ENCODE peak calls at places on chromosomes 6 and 20, in nine cellular contexts. H is CD4-positive, CD25-positive, alpha-beta regulatory T cell; O is stomach; N is left lung; C is GM23338; F is lower lobe of right lung; J is naive thymus-derived CD4-positive, alpha-beta T cell; P is dorsolateral prefrontal cortex; Q is spleen. Y is an unnamed sample.

GRCh38 chr6:154593122-154593521 is 82.6 kb upstream of the CNKSR3 start:
- DNase-seq in Q (no peak), F (no peak), P (no peak), C (peak; percentile 24), N (no peak), H (no peak), O (no peak), J (no peak), Y (peak; percentile 72)

GRCh38 chr20:48971956-48972355 is 50.4 kb downstream of the ARFGEF2 start:
- DNase-seq in Q (no peak), H (no peak), J (no peak), P (no peak), O (no peak), F (no peak), N (no peak), C (no peak), Y (no peak)

GRCh38 chr6:14925627-14926026 is 320.2 kb upstream of the JARID2 start:
- DNase-seq in F (no peak), H (no peak), N (no peak), J (no peak), P (no peak), C (no peak), Q (no peak), O (no peak), Y (no peak)

GRCh38 chr6:32984639-32985389 is 16.4 kb downstream of the BRD2 start:
- DNase-seq in J (peak; percentile 84), O (peak; percentile 98), Q (peak; percentile 96), C (peak; percentile 97), F (peak; percentile 95), H (peak; percentile 91), N (peak; percentile 92), P (peak; percentile 89), Y (peak; percentile 94)

GRCh38 chr6:14501240-14501639 is 383.7 kb downstream of the CD83 start:
- DNase-seq in O (no peak), N (no peak), H (no peak), P (no peak), F (no peak), C (no peak), Q (no peak), J (no peak), Y (no peak)

GRCh38 chr6:93779086-93779858 is 359.9 kb upstream of the EPHA7 start:
- DNase-seq in F (no peak), H (no peak), J (no peak), O (no peak), Q (no peak), N (no peak), C (peak; percentile 26), P (no peak), Y (no peak)

GRCh38 chr6:14727494-14728395 is 518.1 kb upstream of the JARID2 start:
- DNase-seq in P (no peak), C (no peak), J (no peak), Q (no peak), F (no peak), N (no peak), H (no peak), O (no peak), Y (no peak)

GRCh38 chr6:19297880-19298279 is 539.3 kb upstream of the ID4 start:
- DNase-seq in P (no peak), F (no peak), Q (no peak), C (peak; percentile 25), H (no peak), N (no peak), O (no peak), J (no peak), Y (no peak)

GRCh38 chr6:105601541-105602174 is 198.8 kb upstream of the PREP start:
- DNase-seq in N (peak; percentile 74), C (no peak), O (peak; percentile 50), F (peak; percentile 60), J (no peak), Q (no peak), H (peak; percentile 54), P (peak; percentile 74), Y (no peak)

GRCh38 chr6:106085687-106085983 is 501 bp upstream of the PRDM1 start:
- DNase-seq in J (no peak), P (no peak), H (no peak), F (no peak), Q (no peak), C (peak; percentile 26), N (no peak), O (no peak), Y (no peak)

GRCh38 chr6:38371312-38371672 is 268.4 kb downstream of the BTBD9 start:
- DNase-seq in O (no peak), C (no peak), H (no peak), P (no peak), N (no peak), F (no peak), J (no peak), Q (no peak), Y (no peak)

GRCh38 chr20:364905-365794 is 15.4 kb upstream of the TRIB3 start:
- DNase-seq in Q (no peak), F (no peak), N (no peak), H (peak; percentile 57), O (no peak), J (no peak), C (peak; percentile 32), P (no peak), Y (no peak)

GRCh38 chr20:12276011-12276673 is 358.4 kb downstream of the BTBD3 start:
- DNase-seq in F (no peak), H (no peak), O (no peak), N (no peak), C (no peak), J (no peak), Q (no peak), P (no peak), Y (no peak)

GRCh38 chr6:136031982-136032381 is 180.5 kb downstream of the PDE7B start:
- DNase-seq in C (no peak), Q (no peak), F (no peak), N (no peak), O (no peak), H (peak; percentile 34), J (no peak), P (no peak), Y (no peak)

GRCh38 chr6:166849762-166850181 is 106.6 kb downstream of the RNASET2 start:
- DNase-seq in N (no peak), C (no peak), J (no peak), Q (no peak), P (no peak), H (no peak), F (no peak), O (no peak), Y (no peak)

GRCh38 chr6:39196648-39197047 is 32.6 kb downstream of the KCNK5 start:
- DNase-seq in F (no peak), Q (no peak), J (no peak), N (no peak), P (no peak), O (no peak), C (no peak), H (no peak), Y (no peak)

GRCh38 chr6:42141603-42142117 is 760 bp downstream of the C6orf132 start:
- DNase-seq in Q (no peak), C (no peak), O (peak; percentile 46), H (no peak), P (no peak), J (no peak), N (no peak), F (no peak), Y (no peak)

GRCh38 chr6:3194535-3195376 is 32.7 kb downstream of the TUBB2B start:
- DNase-seq in F (no peak), N (no peak), Q (no peak), J (no peak), C (peak; percentile 86), H (peak; percentile 3), O (no peak), P (peak; percentile 80), Y (no peak)

GRCh38 chr6:33886673-33887144 is 82.9 kb upstream of the MLN start:
- DNase-seq in P (no peak), H (peak; percentile 67), N (no peak), J (peak; percentile 28), F (no peak), O (no peak), C (no peak), Q (no peak), Y (no peak)

GRCh38 chr6:117352466-117353081 is 73.2 kb downstream of the ROS1 start:
- DNase-seq in C (peak; percentile 53), F (no peak), J (no peak), N (no peak), Q (no peak), P (no peak), H (peak; percentile 1), O (no peak), Y (no peak)

GRCh38 chr20:60206259-60206658 is 248.0 kb downstream of the CDH26 start:
- DNase-seq in O (no peak), J (no peak), H (peak; percentile 12), F (no peak), Q (no peak), P (no peak), C (peak; percentile 49), N (no peak), Y (no peak)

GRCh38 chr6:2725999-2726567 is 24.6 kb downstream of the MYLK4 start:
- DNase-seq in H (peak; percentile 6), Q (no peak), O (no peak), J (no peak), P (no peak), F (no peak), C (no peak), N (no peak), Y (no peak)

GRCh38 chr6:156511051-156511450 is 266.1 kb upstream of the ARID1B start:
- DNase-seq in O (no peak), P (no peak), Q (no peak), F (no peak), C (no peak), N (no peak), H (no peak), J (no peak), Y (no peak)

GRCh38 chr6:28808383-28808782 is 115.4 kb downstream of the TRIM27 start:
- DNase-seq in J (no peak), P (no peak), H (no peak), O (no peak), C (no peak), Q (no peak), F (no peak), N (no peak), Y (no peak)
- H3K4me3 ChIP-seq in J (no peak overlapping the region), P (no peak overlapping the region), H (no peak overlapping the region), O (no peak overlapping the region), C (peak overlapping the region; percentile 52), Q (no peak overlapping the region), F (no peak overlapping the region), N (no peak overlapping the region), Y (no peak overlapping the region)

GRCh38 chr20:34773726-34774125 is 51.7 kb downstream of the NCOA6 start:
- DNase-seq in N (no peak), O (no peak), Q (no peak), P (no peak), J (no peak), C (no peak), F (no peak), H (no peak), Y (no peak)
- H3K27me3 ChIP-seq in N (no peaks in the 10 kb centered on the region), O (no peaks in the 10 kb centered on the region), Q (no peaks in the 10 kb centered on the region), P (no peaks in the 10 kb centered on the region), J (no peaks in the 10 kb centered on the region), C (no peaks in the 10 kb centered on the region), F (no peaks in the 10 kb centered on the region), H (no peaks in the 10 kb centered on the region), Y (no peaks in the 10 kb centered on the region)

GRCh38 chr20:35436175-35436568 is 1.9 kb downstream of the GDF5 start:
- DNase-seq in J (no peak), N (no peak), Q (no peak), P (no peak), H (no peak), O (no peak), C (no peak), F (no peak), Y (no peak)
- H3K4me3 ChIP-seq in J (no peak overlapping the region), N (no peak overlapping the region), Q (no peak overlapping the region), P (no peak overlapping the region), H (no peak overlapping the region), O (no peak overlapping the region), C (no peak overlapping the region), F (no peak overlapping the region), Y (no peak overlapping the region)

GRCh38 chr20:22460231-22460630 is 124.1 kb downstream of the FOXA2 start:
- DNase-seq in J (no peak), F (no peak), O (no peak), P (no peak), C (no peak), N (no peak), Q (no peak), H (no peak), Y (no peak)
- H3K27me3 ChIP-seq in J (no peaks in the 10 kb centered on the region), F (no peaks in the 10 kb centered on the region), O (no peaks in the 10 kb centered on the region), P (peaks cover 15% of the 10 kb centered on the region), C (peaks cover 66% of the 10 kb centered on the region), N (peaks cover 8% of the 10 kb centered on the region), Q (no peaks in the 10 kb centered on the region), H (no peaks in the 10 kb centered on the region), Y (no peaks in the 10 kb centered on the region)